ENCODE peak calls at places on chromosomes 7 and 10, in four cellular contexts. One of them, this sample, is unnamed.
A peak's percentile ranks its signal among the peaks of the same experiment; 100 is the strongest.

GRCh38 chr10:133421336-133422222 is 2.8 kb downstream of the SPRN start:
- DNase-seq in HL-60: no peak
- DNase-seq in GM12878: no peak
- DNase-seq in K562: no peak
- DNase-seq in this sample: no peak

GRCh38 chr10:78432582-78432981 is 398.9 kb downstream of the RPS24 start:
- DNase-seq in HL-60: no peak
- DNase-seq in GM12878: no peak
- DNase-seq in K562: peak; percentile 8
- DNase-seq in this sample: no peak

GRCh38 chr7:139734395-139734794 is 43.4 kb downstream of the HIPK2 start:
- DNase-seq in HL-60: no peak
- DNase-seq in GM12878: no peak
- DNase-seq in K562: no peak
- DNase-seq in this sample: no peak

GRCh38 chr7:56009695-56010094 is 41.5 kb downstream of the PSPH start:
- DNase-seq in HL-60: no peak
- DNase-seq in GM12878: no peak
- DNase-seq in K562: no peak
- DNase-seq in this sample: no peak

GRCh38 chr7:95304990-95305389 is 19.3 kb downstream of the PON1 start:
- DNase-seq in HL-60: no peak
- DNase-seq in GM12878: no peak
- DNase-seq in K562: no peak
- DNase-seq in this sample: no peak

GRCh38 chr7:10239643-10240345 is 733.9 kb upstream of the PHF14 start:
- DNase-seq in HL-60: no peak
- DNase-seq in GM12878: no peak
- DNase-seq in K562: no peak
- DNase-seq in this sample: no peak

GRCh38 chr10:104339469-104340098 is 1.3 kb upstream of the ITPRIP start:
- DNase-seq in HL-60: no peak
- DNase-seq in GM12878: no peak
- DNase-seq in K562: peak; percentile 66
- DNase-seq in this sample: no peak

GRCh38 chr7:45646996-45647411 is 72.8 kb downstream of the ADCY1 start:
- DNase-seq in HL-60: no peak
- DNase-seq in GM12878: no peak
- DNase-seq in K562: no peak
- DNase-seq in this sample: no peak

GRCh38 chr7:2475678-2476015 is 551 bp downstream of the GRIFIN start:
- DNase-seq in HL-60: no peak
- DNase-seq in GM12878: no peak
- DNase-seq in K562: no peak
- DNase-seq in this sample: no peak

GRCh38 chr10:11951695-11952094 is 90.9 kb downstream of the UPF2 start:
- DNase-seq in HL-60: no peak
- DNase-seq in GM12878: no peak
- DNase-seq in K562: no peak
- DNase-seq in this sample: no peak

GRCh38 chr10:54940418-54940817 is 139.4 kb upstream of the PCDH15 start:
- DNase-seq in HL-60: no peak
- DNase-seq in GM12878: no peak
- DNase-seq in K562: no peak
- DNase-seq in this sample: no peak

GRCh38 chr10:121310151-121310711 is 288.0 kb downstream of the FGFR2 start:
- DNase-seq in HL-60: no peak
- DNase-seq in GM12878: no peak
- DNase-seq in K562: no peak
- DNase-seq in this sample: no peak

GRCh38 chr7:36840930-36841329 is 116.6 kb upstream of the AOAH start:
- DNase-seq in HL-60: no peak
- DNase-seq in GM12878: no peak
- DNase-seq in K562: no peak
- DNase-seq in this sample: no peak

DNA sequence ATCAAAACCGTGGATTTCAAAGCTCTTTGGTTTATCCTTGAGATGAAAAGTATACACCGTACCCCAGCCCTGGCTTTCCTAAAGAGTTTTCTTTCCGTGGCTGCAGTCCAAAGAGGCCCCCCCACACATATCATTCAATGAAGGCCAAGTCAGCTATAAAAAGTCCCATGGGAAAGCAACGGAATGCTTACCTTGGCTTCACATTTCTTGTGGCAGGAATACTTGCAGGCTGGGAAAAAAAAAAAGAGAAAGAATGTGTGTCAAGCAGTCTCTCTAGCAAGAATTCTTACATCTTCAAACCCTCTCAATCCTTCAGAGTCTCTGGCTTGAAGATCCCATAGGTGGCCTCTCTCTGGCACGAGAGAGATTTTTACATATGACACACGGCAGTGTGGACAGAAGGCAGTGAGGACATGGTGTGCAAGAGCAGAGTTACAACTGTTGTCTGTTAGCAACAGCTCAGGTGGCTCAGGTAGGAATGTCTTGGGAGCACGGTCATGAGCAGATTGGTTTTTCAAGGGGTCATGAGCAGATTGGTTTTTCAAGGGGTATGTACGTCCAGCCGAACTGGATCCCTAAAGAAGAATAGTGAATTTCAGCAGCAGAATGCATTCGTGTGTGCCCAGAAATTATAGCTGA is 75.1 kb downstream of the TNS3 start:
- DNase-seq in HL-60: no peak
- DNase-seq in GM12878: no peak
- DNase-seq in K562: no peak
- DNase-seq in this sample: no peak
- TF ChIP-seq SPI1 in HL-60: no peak
- TF ChIP-seq SPI1 in GM12878: no peak
- TF ChIP-seq SPI1 in K562: no peak
- TF ChIP-seq SPI1 in this sample: no peak

GRCh38 chr7:151524845-151525244 is 5.2 kb upstream of the RHEB start:
- DNase-seq in HL-60: no peak
- DNase-seq in GM12878: no peak
- DNase-seq in K562: no peak
- DNase-seq in this sample: no peak
- TF ChIP-seq SPI1 in HL-60: no peak
- TF ChIP-seq SPI1 in GM12878: no peak
- TF ChIP-seq SPI1 in K562: no peak
- TF ChIP-seq SPI1 in this sample: no peak

GRCh38 chr10:26725837-26726727 is 28.6 kb downstream of the PDSS1 start:
- DNase-seq in HL-60: peak; percentile 31
- DNase-seq in GM12878: no peak
- DNase-seq in K562: peak; percentile 62
- DNase-seq in this sample: no peak
- TF ChIP-seq SPI1 in HL-60: no peak
- TF ChIP-seq SPI1 in GM12878: no peak
- TF ChIP-seq SPI1 in K562: no peak
- TF ChIP-seq SPI1 in this sample: no peak

GRCh38 chr7:23343806-23344500 is 44.8 kb downstream of the MALSU1 start:
- DNase-seq in HL-60: no peak
- DNase-seq in GM12878: no peak
- DNase-seq in K562: no peak
- DNase-seq in this sample: no peak

GRCh38 chr7:23338439-23338838 is 39.3 kb downstream of the MALSU1 start:
- DNase-seq in HL-60: no peak
- DNase-seq in GM12878: no peak
- DNase-seq in K562: no peak
- DNase-seq in this sample: no peak

GRCh38 chr7:23346316-23346715 is 47.2 kb downstream of the MALSU1 start:
- DNase-seq in HL-60: no peak
- DNase-seq in GM12878: no peak
- DNase-seq in K562: no peak
- DNase-seq in this sample: no peak

GRCh38 chr7:23343102-23343501 is 44.0 kb downstream of the MALSU1 start:
- DNase-seq in HL-60: no peak
- DNase-seq in GM12878: no peak
- DNase-seq in K562: no peak
- DNase-seq in this sample: no peak

DNA sequence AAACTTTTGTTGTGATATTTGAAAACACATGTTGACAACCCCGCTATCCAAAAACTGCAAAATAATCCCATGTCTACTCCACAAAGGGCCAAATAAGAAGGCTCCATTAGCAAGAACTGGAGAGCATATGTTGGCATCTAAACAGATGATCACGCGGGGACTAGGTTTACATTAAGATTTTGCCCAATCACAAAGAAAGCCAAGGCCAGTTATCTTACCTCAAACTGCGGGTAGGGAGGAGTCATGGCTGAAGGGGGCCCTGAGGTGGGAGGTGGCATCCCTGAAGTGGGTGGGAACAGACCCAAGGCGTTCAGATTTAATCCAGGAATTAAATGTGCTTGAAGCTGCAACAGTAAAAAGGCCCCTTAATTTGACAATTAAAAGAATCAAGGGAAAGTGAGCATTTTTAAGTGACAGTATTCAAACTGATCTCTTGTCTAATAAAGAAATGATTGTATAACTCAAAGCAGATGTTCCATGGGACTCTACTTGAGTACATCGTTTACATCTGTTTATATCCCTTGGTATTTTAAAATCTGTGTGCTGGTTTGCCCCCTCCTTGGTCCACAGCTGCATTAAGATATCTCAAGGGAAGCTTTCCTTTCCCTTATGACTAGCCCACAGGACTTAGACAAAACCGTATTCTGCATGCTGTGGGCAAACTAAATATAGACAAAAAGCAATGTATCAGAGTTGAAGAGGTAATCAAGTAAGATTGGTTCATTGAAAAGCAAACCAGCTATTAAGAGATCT is 42.9 kb downstream of the MALSU1 start:
- DNase-seq in HL-60: no peak
- DNase-seq in GM12878: no peak
- DNase-seq in K562: no peak
- DNase-seq in this sample: no peak
- TF ChIP-seq SPI1 in HL-60: no peak
- TF ChIP-seq SPI1 in GM12878: no peak
- TF ChIP-seq SPI1 in K562: no peak
- TF ChIP-seq SPI1 in this sample: no peak

GRCh38 chr7:145020454-145020853 is 184.6 kb upstream of the TPK1 start:
- DNase-seq in HL-60: no peak
- DNase-seq in GM12878: no peak
- DNase-seq in K562: no peak
- DNase-seq in this sample: no peak
- TF ChIP-seq SPI1 in HL-60: no peak
- TF ChIP-seq SPI1 in GM12878: no peak
- TF ChIP-seq SPI1 in K562: no peak
- TF ChIP-seq SPI1 in this sample: no peak

DNA sequence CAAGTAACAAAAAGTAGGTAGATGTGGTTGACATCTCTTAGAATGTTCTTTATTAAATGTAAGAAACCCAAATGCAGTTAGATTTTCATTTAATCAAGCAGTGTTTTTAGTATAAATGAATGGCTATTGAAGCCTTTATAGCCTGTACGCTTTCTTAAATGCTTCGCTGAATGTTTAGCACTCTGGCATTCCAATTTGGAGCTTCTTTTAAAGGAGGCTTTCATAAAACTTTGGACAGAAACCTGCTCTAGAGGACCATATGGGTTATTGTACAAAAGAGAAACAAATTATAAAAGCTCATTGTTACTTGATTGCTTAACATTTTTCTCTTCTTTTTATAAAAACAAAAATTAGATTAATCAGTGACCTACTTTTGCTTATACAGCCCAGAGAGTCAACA is 59.5 kb downstream of the KCND2 start:
- DNase-seq in HL-60: no peak
- DNase-seq in GM12878: no peak
- DNase-seq in K562: no peak
- DNase-seq in this sample: no peak
- TF ChIP-seq SPI1 in HL-60: no peak
- TF ChIP-seq SPI1 in GM12878: no peak
- TF ChIP-seq SPI1 in K562: no peak
- TF ChIP-seq SPI1 in this sample: no peak

DNA sequence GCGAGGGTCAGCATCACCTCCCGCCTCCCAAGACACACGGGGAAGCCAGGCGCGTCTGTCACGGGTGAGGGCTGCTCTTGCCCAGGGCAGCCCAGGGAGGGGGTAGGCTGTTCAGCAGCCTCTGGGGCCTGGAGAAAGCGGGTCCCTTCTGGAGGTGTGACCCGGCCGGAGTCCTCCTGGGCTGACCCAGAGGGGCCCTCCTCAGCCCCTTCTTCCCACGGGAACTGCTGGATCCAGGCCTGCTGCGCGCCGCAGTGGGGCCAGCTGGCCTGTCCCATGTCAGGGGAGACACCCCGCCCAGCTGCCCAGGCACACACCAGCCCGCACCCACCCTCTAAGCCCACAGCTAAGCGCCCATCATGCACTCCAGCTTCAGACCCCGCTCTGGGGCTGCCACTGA is 41.8 kb downstream of the INSIG1 start:
- DNase-seq in HL-60: no peak
- DNase-seq in GM12878: no peak
- DNase-seq in K562: no peak
- DNase-seq in this sample: no peak
- TF ChIP-seq SPI1 in HL-60: no peak
- TF ChIP-seq SPI1 in GM12878: no peak
- TF ChIP-seq SPI1 in K562: no peak
- TF ChIP-seq SPI1 in this sample: no peak

DNA sequence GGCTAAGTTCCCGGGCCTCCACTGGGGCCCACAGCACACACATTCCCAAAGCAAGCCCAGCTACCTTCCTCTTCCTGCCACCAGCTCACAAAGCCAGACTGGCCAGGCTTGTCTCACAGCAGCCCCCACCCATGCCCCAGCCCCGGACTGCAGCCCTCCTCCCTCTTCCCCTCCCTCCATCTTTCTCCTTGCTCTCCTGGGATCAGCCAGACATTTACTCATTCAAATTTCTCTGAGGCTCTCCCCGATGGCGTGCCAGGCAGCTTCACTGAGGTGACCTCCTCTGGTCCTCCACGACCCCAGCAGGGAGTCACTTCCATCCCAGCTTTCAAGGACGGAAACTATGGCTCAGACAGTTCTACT is 187.5 kb downstream of the GRID1 start:
- DNase-seq in HL-60: no peak
- DNase-seq in GM12878: no peak
- DNase-seq in K562: no peak
- DNase-seq in this sample: no peak
- TF ChIP-seq SPI1 in HL-60: no peak
- TF ChIP-seq SPI1 in GM12878: no peak
- TF ChIP-seq SPI1 in K562: no peak
- TF ChIP-seq SPI1 in this sample: no peak

DNA sequence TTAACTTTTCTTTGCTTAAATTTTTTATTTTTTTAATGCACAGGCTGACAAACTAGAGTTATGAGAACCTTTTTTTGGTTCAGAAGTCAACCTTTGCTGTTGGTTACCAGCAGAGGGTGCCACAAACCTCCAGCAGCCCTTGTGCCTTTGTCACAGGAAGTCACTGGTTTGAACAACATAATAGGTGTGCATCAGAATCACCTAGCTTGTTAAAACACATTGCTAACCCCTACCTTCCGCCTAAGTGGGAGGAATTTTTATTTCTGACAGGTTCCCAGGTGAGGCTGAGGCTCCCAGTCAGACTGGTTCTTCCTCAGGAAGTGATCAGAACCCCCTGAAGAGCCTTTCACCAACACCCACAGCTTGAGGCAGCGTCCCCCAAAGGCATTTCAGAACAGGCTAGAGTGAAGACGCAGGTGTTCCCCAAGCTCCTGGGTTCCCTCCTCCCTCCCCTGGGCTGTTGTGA is 22.6 kb upstream of the VDAC2 start:
- DNase-seq in HL-60: peak; percentile 60
- DNase-seq in GM12878: peak; percentile 20
- DNase-seq in K562: peak; percentile 85
- DNase-seq in this sample: peak; percentile 53
- TF ChIP-seq SPI1 in HL-60: no peak
- TF ChIP-seq SPI1 in GM12878: no peak
- TF ChIP-seq SPI1 in K562: peak; percentile 17
- TF ChIP-seq SPI1 in this sample: no peak

This sample was measured in GM12891.